ENCODE peak calls at places on chromosome 5, in nine cellular contexts. One of them, this sample, is unnamed.

GRCh38 chr5:109689740-109690455 is at the start of gene MAN2A1:
- DNase-seq in GM12891: peak
- DNase-seq in HL-60: no peak
- DNase-seq in stomach: peak
- DNase-seq in sigmoid colon: peak
- DNase-seq in upper lobe of left lung: peak
- DNase-seq in Panc1: no peak
- DNase-seq in GM12878: no peak
- DNase-seq in spleen: no peak
- DNase-seq in this sample: no peak

GRCh38 chr5:19865336-19866087 is 122.5 kb downstream of the CDH18 start:
- DNase-seq in GM12891: no peak
- DNase-seq in HL-60: no peak
- DNase-seq in stomach: no peak
- DNase-seq in sigmoid colon: no peak
- DNase-seq in upper lobe of left lung: no peak
- DNase-seq in Panc1: no peak
- DNase-seq in GM12878: no peak
- DNase-seq in spleen: no peak
- DNase-seq in this sample: no peak

GRCh38 chr5:128919542-128919941 is 45.7 kb upstream of the SLC27A6 start:
- DNase-seq in GM12891: no peak
- DNase-seq in HL-60: no peak
- DNase-seq in stomach: no peak
- DNase-seq in sigmoid colon: no peak
- DNase-seq in upper lobe of left lung: no peak
- DNase-seq in Panc1: no peak
- DNase-seq in GM12878: no peak
- DNase-seq in spleen: no peak
- DNase-seq in this sample: no peak

GRCh38 chr5:53422539-53422938 is 57.9 kb upstream of the FST start:
- DNase-seq in GM12891: no peak
- DNase-seq in HL-60: no peak
- DNase-seq in stomach: no peak
- DNase-seq in sigmoid colon: no peak
- DNase-seq in upper lobe of left lung: no peak
- DNase-seq in Panc1: no peak
- DNase-seq in GM12878: no peak
- DNase-seq in spleen: no peak
- DNase-seq in this sample: no peak

GRCh38 chr5:88119535-88119934 is 149.1 kb downstream of the TMEM161B start:
- DNase-seq in GM12891: no peak
- DNase-seq in HL-60: no peak
- DNase-seq in stomach: no peak
- DNase-seq in sigmoid colon: no peak
- DNase-seq in upper lobe of left lung: no peak
- DNase-seq in Panc1: no peak
- DNase-seq in GM12878: no peak
- DNase-seq in spleen: no peak
- DNase-seq in this sample: no peak

GRCh38 chr5:138724470-138725146 is 28.6 kb upstream of the CTNNA1 start:
- DNase-seq in GM12891: no peak
- DNase-seq in HL-60: no peak
- DNase-seq in stomach: no peak
- DNase-seq in sigmoid colon: peak
- DNase-seq in upper lobe of left lung: peak
- DNase-seq in Panc1: no peak
- DNase-seq in GM12878: no peak
- DNase-seq in spleen: no peak
- DNase-seq in this sample: no peak

GRCh38 chr5:103505581-103506305 is 56.8 kb downstream of the NUDT12 start:
- DNase-seq in GM12891: no peak
- DNase-seq in HL-60: no peak
- DNase-seq in stomach: no peak
- DNase-seq in sigmoid colon: no peak
- DNase-seq in upper lobe of left lung: no peak
- DNase-seq in Panc1: no peak
- DNase-seq in GM12878: no peak
- DNase-seq in spleen: no peak
- DNase-seq in this sample: no peak

GRCh38 chr5:474826-475661 is 32.1 kb downstream of the EXOC3 start:
- DNase-seq in GM12891: no peak
- DNase-seq in HL-60: no peak
- DNase-seq in stomach: no peak
- DNase-seq in sigmoid colon: peak
- DNase-seq in upper lobe of left lung: no peak
- DNase-seq in Panc1: no peak
- DNase-seq in GM12878: no peak
- DNase-seq in spleen: peak
- DNase-seq in this sample: no peak

GRCh38 chr5:38557309-38557710 is 864 bp upstream of the LIFR start:
- DNase-seq in GM12891: no peak
- DNase-seq in HL-60: no peak
- DNase-seq in stomach: peak
- DNase-seq in sigmoid colon: no peak
- DNase-seq in upper lobe of left lung: peak
- DNase-seq in Panc1: no peak
- DNase-seq in GM12878: no peak
- DNase-seq in spleen: no peak
- DNase-seq in this sample: no peak

GRCh38 chr5:54838843-54839242 is 146.6 kb downstream of the ESM1 start:
- DNase-seq in GM12891: no peak
- DNase-seq in HL-60: no peak
- DNase-seq in stomach: no peak
- DNase-seq in sigmoid colon: no peak
- DNase-seq in upper lobe of left lung: no peak
- DNase-seq in Panc1: no peak
- DNase-seq in GM12878: no peak
- DNase-seq in spleen: no peak
- DNase-seq in this sample: no peak

DNA sequence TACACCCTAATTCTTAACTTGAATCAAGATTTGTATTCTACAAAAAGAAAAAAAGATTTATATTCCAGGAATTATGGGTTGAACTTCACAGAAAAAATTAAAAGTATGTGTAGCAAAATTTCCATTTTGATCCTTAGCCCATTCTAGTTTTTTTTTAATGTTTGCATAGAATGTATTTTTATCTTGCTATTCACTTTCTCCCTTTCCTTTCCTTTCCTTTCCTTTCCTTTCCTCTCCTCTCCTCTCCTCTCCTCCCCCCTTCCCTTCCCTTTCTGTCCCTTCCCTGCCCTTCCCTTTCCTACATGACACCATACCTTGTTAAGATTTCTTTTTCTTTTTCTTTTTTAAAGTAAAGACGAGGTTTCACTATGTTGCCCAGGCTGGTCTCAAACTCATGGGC is 542.5 kb upstream of the PTGER4 start:
- DNase-seq in GM12891: no peak
- DNase-seq in HL-60: no peak
- DNase-seq in stomach: no peak
- DNase-seq in sigmoid colon: no peak
- DNase-seq in upper lobe of left lung: no peak
- DNase-seq in Panc1: no peak
- DNase-seq in GM12878: no peak
- DNase-seq in spleen: no peak
- DNase-seq in this sample: no peak
- TF ChIP-seq POLR2AphosphoS5 in GM12891: no peak
- TF ChIP-seq POLR2AphosphoS5 in HL-60: no peak
- TF ChIP-seq POLR2AphosphoS5 in stomach: no peak
- TF ChIP-seq POLR2AphosphoS5 in sigmoid colon: no peak
- TF ChIP-seq POLR2AphosphoS5 in upper lobe of left lung: no peak
- TF ChIP-seq POLR2AphosphoS5 in Panc1: no peak
- TF ChIP-seq POLR2AphosphoS5 in GM12878: no peak
- TF ChIP-seq POLR2AphosphoS5 in spleen: no peak
- TF ChIP-seq POLR2AphosphoS5 in this sample: no peak

GRCh38 chr5:115463985-115464384 is 80.6 kb downstream of the FEM1C start:
- DNase-seq in GM12891: no peak
- DNase-seq in HL-60: no peak
- DNase-seq in stomach: no peak
- DNase-seq in sigmoid colon: no peak
- DNase-seq in upper lobe of left lung: no peak
- DNase-seq in Panc1: no peak
- DNase-seq in GM12878: no peak
- DNase-seq in spleen: no peak
- DNase-seq in this sample: no peak
- TF ChIP-seq POLR2AphosphoS5 in GM12891: no peak
- TF ChIP-seq POLR2AphosphoS5 in HL-60: no peak
- TF ChIP-seq POLR2AphosphoS5 in stomach: no peak
- TF ChIP-seq POLR2AphosphoS5 in sigmoid colon: no peak
- TF ChIP-seq POLR2AphosphoS5 in upper lobe of left lung: no peak
- TF ChIP-seq POLR2AphosphoS5 in Panc1: no peak
- TF ChIP-seq POLR2AphosphoS5 in GM12878: no peak
- TF ChIP-seq POLR2AphosphoS5 in spleen: no peak
- TF ChIP-seq POLR2AphosphoS5 in this sample: no peak

DNA sequence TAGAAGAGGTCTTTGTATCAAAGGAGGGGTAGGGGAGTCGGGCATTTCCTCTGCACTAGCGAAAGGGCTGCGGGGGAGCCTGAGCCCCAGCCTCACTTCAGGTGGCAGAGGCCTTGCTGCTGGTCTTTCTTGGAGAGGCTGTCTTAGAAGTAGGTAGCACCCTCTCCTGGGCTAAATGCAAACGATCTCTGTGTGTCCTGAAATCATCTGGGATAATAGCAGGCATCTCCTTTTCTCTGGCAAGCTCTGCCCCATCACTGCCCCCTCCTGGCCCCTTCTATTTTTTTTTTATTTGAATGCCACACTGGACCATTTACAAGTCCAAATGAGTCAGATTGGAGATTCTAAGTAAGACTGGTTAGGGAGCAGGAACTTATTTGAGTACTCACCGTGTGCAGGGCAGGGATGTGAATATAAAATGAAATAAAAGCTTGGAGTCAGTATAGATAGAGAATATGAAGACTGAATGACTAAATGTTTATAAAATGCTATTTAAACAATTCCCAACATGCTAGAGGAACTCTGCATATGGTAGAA is 137.1 kb downstream of the FGF1 start:
- DNase-seq in GM12891: peak
- DNase-seq in HL-60: peak
- DNase-seq in stomach: peak
- DNase-seq in sigmoid colon: peak
- DNase-seq in upper lobe of left lung: peak
- DNase-seq in Panc1: peak
- DNase-seq in GM12878: peak
- DNase-seq in spleen: no peak
- DNase-seq in this sample: no peak
- TF ChIP-seq POLR2AphosphoS5 in GM12891: no peak
- TF ChIP-seq POLR2AphosphoS5 in HL-60: no peak
- TF ChIP-seq POLR2AphosphoS5 in stomach: peak
- TF ChIP-seq POLR2AphosphoS5 in sigmoid colon: no peak
- TF ChIP-seq POLR2AphosphoS5 in upper lobe of left lung: no peak
- TF ChIP-seq POLR2AphosphoS5 in Panc1: peak
- TF ChIP-seq POLR2AphosphoS5 in GM12878: no peak
- TF ChIP-seq POLR2AphosphoS5 in spleen: no peak
- TF ChIP-seq POLR2AphosphoS5 in this sample: no peak

GRCh38 chr5:157232706-157233105 is 33.2 kb upstream of the CYFIP2 start:
- DNase-seq in GM12891: no peak
- DNase-seq in HL-60: no peak
- DNase-seq in stomach: no peak
- DNase-seq in sigmoid colon: no peak
- DNase-seq in upper lobe of left lung: no peak
- DNase-seq in Panc1: no peak
- DNase-seq in GM12878: no peak
- DNase-seq in spleen: no peak
- DNase-seq in this sample: no peak
- TF ChIP-seq POLR2AphosphoS5 in GM12891: no peak
- TF ChIP-seq POLR2AphosphoS5 in HL-60: no peak
- TF ChIP-seq POLR2AphosphoS5 in stomach: no peak
- TF ChIP-seq POLR2AphosphoS5 in sigmoid colon: no peak
- TF ChIP-seq POLR2AphosphoS5 in upper lobe of left lung: no peak
- TF ChIP-seq POLR2AphosphoS5 in Panc1: no peak
- TF ChIP-seq POLR2AphosphoS5 in GM12878: no peak
- TF ChIP-seq POLR2AphosphoS5 in spleen: no peak
- TF ChIP-seq POLR2AphosphoS5 in this sample: no peak

DNA sequence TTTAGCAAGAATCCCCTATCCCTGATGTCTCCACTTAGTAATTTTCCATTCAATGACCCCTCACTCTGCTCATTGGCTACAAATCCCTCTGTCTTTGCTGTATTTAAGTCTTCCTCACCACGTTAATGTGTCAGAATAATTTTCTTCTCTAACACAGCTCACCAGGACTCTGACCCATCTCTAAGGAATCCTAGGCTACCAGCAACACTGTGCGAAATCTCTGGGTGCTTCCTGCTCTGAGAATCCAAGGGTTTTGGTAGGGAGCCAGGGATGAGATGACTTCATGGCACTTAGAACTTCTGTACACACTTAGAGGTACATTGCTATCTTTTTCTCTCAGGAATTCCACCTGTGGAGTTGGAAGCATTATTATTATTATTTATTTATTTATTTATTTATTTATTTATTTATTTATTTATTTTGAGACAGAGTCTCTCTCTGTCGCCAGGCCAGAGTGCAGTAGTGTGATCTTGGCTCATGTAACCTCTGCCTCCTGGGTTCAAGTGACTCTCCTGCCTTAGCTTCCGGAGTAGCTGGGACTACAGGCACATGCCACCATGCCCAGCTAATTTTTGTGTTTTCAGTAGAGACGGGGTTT is 53.5 kb downstream of the FOXI1 start:
- DNase-seq in GM12891: no peak
- DNase-seq in HL-60: no peak
- DNase-seq in stomach: no peak
- DNase-seq in sigmoid colon: no peak
- DNase-seq in upper lobe of left lung: no peak
- DNase-seq in Panc1: no peak
- DNase-seq in GM12878: no peak
- DNase-seq in spleen: no peak
- DNase-seq in this sample: no peak
- TF ChIP-seq POLR2AphosphoS5 in GM12891: no peak
- TF ChIP-seq POLR2AphosphoS5 in HL-60: no peak
- TF ChIP-seq POLR2AphosphoS5 in stomach: no peak
- TF ChIP-seq POLR2AphosphoS5 in sigmoid colon: no peak
- TF ChIP-seq POLR2AphosphoS5 in upper lobe of left lung: no peak
- TF ChIP-seq POLR2AphosphoS5 in Panc1: no peak
- TF ChIP-seq POLR2AphosphoS5 in GM12878: no peak
- TF ChIP-seq POLR2AphosphoS5 in spleen: no peak
- TF ChIP-seq POLR2AphosphoS5 in this sample: no peak

DNA sequence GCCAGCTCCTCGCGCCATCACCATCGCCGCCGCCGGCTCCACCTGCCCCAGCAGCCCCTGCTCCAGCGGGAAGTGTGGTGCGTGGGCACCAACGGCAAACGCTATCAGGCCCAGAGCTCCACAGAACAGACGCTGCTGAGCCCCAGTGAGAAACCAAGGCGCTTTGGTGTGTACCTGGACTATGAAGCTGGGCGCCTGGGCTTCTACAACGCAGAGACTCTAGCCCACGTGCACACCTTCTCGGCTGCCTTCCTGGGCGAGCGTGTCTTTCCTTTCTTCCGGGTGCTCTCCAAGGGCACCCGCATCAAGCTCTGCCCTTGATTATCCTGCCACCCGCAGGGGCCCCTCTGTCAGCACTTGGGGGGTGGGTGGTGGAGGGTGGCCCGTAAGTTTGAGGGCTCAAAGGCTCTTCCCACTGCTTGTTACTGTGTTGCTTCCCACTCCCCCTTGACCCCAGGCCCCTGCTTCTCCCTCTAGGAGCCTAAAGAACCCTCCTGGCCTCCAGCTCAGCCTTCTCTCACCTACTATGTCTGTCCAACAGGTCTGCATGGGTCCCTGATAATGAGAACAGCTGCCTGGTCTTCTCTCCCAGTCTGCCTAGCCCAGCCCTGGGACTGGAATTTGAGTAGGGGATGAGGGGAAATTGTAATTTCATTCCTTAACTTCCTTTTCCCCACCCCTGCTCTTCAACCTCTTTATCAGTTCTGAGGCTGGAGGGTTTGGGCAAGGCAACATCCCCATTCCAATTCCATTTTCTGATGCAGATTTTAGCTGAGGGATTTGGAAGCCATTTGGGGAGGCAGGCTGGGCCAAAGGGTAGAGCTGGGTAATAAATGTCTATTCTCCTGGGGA is 9.0 kb downstream of the RACK1 start:
- DNase-seq in GM12891: no peak
- DNase-seq in HL-60: no peak
- DNase-seq in stomach: no peak
- DNase-seq in sigmoid colon: no peak
- DNase-seq in upper lobe of left lung: no peak
- DNase-seq in Panc1: no peak
- DNase-seq in GM12878: no peak
- DNase-seq in spleen: peak
- DNase-seq in this sample: no peak
- TF ChIP-seq POLR2AphosphoS5 in GM12891: peak
- TF ChIP-seq POLR2AphosphoS5 in HL-60: peak
- TF ChIP-seq POLR2AphosphoS5 in stomach: no peak
- TF ChIP-seq POLR2AphosphoS5 in sigmoid colon: no peak
- TF ChIP-seq POLR2AphosphoS5 in upper lobe of left lung: no peak
- TF ChIP-seq POLR2AphosphoS5 in Panc1: peak
- TF ChIP-seq POLR2AphosphoS5 in GM12878: peak
- TF ChIP-seq POLR2AphosphoS5 in spleen: peak
- TF ChIP-seq POLR2AphosphoS5 in this sample: no peak

This sample was measured in vagina.